ENCODE peak calls at places on chromosomes 11 and 22, in four cellular contexts. K is K562, E is HL-60, X is GM12878. O is an unnamed sample.

GRCh38 chr11:13495929-13496328 is at the start of gene PTH:
- DNase-seq in X (no peak), K (no peak), E (no peak), O (no peak)

GRCh38 chr11:86174101-86175046 is 70.2 kb upstream of the EED start:
- DNase-seq in E (no peak), K (peak), X (no peak), O (no peak)

GRCh38 chr11:24872912-24873311 is 376.1 kb downstream of the LUZP2 start:
- DNase-seq in X (no peak), E (no peak), K (no peak), O (no peak)

GRCh38 chr11:829116-829945 is 1.6 kb downstream of the CRACR2B start:
- DNase-seq in K (no peak), E (no peak), X (no peak), O (no peak)

GRCh38 chr11:64536997-64537396 is 54.0 kb upstream of the SLC22A12 start:
- DNase-seq in X (no peak), E (no peak), K (no peak), O (no peak)

GRCh38 chr22:21939392-21940319 is 13.0 kb downstream of the PPM1F start:
- DNase-seq in K (no peak), E (peak), X (no peak), O (no peak)

GRCh38 chr11:119316017-119316728 is 757 bp downstream of the MCAM start:
- DNase-seq in K (peak), E (no peak), X (no peak), O (no peak)

GRCh38 chr11:8786933-8787332 is 104.3 kb downstream of the RPL27A start:
- DNase-seq in X (no peak), E (no peak), K (no peak), O (no peak)

GRCh38 chr11:59666969-59667368 is 1.9 kb downstream of the PATL1 start:
- DNase-seq in E (no peak), X (no peak), K (no peak), O (no peak)

GRCh38 chr11:72814831-72815618 is 814 bp downstream of the ATG16L2 start:
- DNase-seq in E (no peak), X (no peak), K (peak), O (no peak)

GRCh38 chr22:35621446-35621845 is 4.3 kb upstream of the MB start:
- DNase-seq in X (no peak), E (no peak), K (no peak), O (no peak)

GRCh38 chr11:60859616-60860250 is 4.0 kb upstream of the PTGDR2 start:
- DNase-seq in K (no peak), X (no peak), E (no peak), O (no peak)

GRCh38 chr11:8711895-8712442 is 29.4 kb downstream of the RPL27A start:
- DNase-seq in E (no peak), X (no peak), K (no peak), O (no peak)

GRCh38 chr11:72140661-72141060 is 5.1 kb downstream of the FOLR3 start:
- DNase-seq in K (no peak), X (no peak), E (no peak), O (no peak)

GRCh38 chr22:19716829-19717105 is 2.5 kb downstream of the SEPTIN5 start:
- DNase-seq in X (no peak), K (no peak), E (no peak), O (no peak)

GRCh38 chr11:9916480-9916879 is 252.6 kb downstream of the SWAP70 start:
- DNase-seq in E (no peak), K (no peak), X (no peak), O (no peak)

GRCh38 chr11:34366522-34366921 is 8.7 kb upstream of the ABTB2 start:
- DNase-seq in E (no peak), X (no peak), K (no peak), O (no peak)

GRCh38 chr22:28741758-28742561 is at the start of the genes CHEK2 and HSCB:
- DNase-seq in E (peak), K (peak), X (peak), O (peak)
- TF ChIP-seq SPI1 in E (peak), K (peak), X (peak), O (peak)

GRCh38 chr22:40377931-40378330 is 7.5 kb downstream of the SGSM3 start:
- DNase-seq in E (no peak), K (no peak), X (no peak), O (no peak)
- TF ChIP-seq SPI1 in E (no peak), K (no peak), X (no peak), O (no peak)

DNA sequence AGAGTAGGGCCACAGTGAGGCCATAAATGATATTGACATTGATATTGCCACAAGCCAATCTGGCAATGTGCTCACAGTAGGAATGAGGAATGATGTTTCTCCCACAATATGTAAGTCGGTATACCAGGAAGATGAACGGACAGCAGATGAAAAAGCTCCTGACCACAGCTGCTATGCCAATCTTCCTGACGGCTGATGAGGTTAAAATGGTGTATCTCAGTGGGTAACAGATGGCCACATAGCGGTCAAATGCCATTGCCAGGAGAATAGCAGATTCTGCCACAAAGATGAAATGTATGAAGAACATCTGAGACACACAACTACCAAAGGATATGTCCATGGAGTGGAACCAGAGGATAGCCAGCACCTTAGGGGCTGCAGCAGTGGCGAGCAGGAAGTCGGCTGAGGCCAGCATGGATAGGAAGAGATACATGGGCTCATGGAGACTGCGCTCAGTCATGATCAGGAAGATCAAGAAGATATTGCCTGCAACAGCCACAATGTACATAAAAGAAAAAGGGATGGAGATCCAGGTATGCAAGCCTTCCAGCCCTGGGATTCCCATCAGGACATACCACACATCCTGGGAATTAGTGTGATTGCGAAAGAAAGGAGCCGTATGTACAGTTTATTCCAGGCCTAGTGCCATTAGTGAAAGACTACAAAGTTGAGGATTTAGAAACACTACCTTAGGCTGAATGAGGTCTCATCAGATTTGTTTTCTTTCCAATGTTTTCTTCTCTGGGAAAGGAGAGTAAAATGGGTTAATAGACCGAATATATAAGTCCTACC is 22.2 kb downstream of the OR51V1 start:
- DNase-seq in E (no peak), X (no peak), K (no peak), O (no peak)
- TF ChIP-seq SPI1 in E (no peak), X (no peak), K (no peak), O (no peak)

GRCh38 chr22:37571258-37571991 is 8.5 kb downstream of the LGALS2 start:
- DNase-seq in E (no peak), K (no peak), X (no peak), O (no peak)

GRCh38 chr22:37571992-37572373 is 7.9 kb downstream of the LGALS2 start:
- DNase-seq in K (no peak), E (no peak), X (no peak), O (no peak)

GRCh38 chr22:37570661-37570976 is 9.3 kb downstream of the LGALS2 start:
- DNase-seq in X (no peak), E (no peak), K (no peak), O (no peak)

GRCh38 chr22:37577957-37578356 is 1.9 kb downstream of the LGALS2 start:
- DNase-seq in E (no peak), X (no peak), K (no peak), O (no peak)

DNA sequence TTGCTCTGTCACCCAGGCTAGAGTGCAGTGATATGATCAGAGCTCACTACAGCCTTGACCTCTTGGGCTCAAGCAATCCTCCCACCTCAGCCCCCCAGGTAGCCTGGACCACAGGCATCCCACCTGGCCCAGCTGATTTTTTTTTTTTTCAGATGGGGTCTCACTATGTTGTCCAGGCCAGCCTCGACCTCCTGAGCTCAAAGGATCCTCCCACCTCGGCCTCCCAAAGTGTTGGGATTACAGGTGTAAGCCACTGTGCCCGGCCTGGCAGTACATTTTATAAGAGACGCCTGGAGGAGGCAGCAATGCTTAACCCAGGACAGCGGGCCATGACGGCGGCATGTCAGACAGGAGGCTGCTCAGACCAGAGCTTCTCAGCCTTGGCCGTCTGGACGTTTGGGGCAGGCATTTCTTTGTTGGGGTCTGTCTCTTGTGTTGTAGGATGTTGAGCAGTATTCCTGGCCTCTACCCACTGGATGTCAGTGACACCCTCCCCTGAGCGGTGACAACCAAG is 4.3 kb downstream of the LGALS2 start:
- DNase-seq in E (no peak), K (no peak), X (no peak), O (no peak)
- TF ChIP-seq SPI1 in E (no peak), K (no peak), X (no peak), O (no peak)

GRCh38 chr11:62108017-62108750 is 15.6 kb upstream of the INCENP start:
- DNase-seq in K (peak), X (peak), E (no peak), O (no peak)
- TF ChIP-seq SPI1 in K (no peak), X (no peak), E (no peak), O (no peak)